ENCODE peak calls at places on chromosome 4, in five cellular contexts. V, B, J, T and L are unnamed samples.

GRCh38 chr4:100742045-100742444 is 224.2 kb upstream of the EMCN start:
- DNase-seq in V (no peak), B (no peak), J (no peak), T (no peak), L (no peak)

GRCh38 chr4:4480685-4481393 is 61.0 kb downstream of the STX18 start:
- DNase-seq in V (no peak), B (no peak), J (peak), T (no peak), L (peak)

GRCh38 chr4:102344520-102344954 is 745 bp downstream of the SLC39A8 start:
- DNase-seq in V (peak), B (peak), J (peak), T (peak), L (peak)

GRCh38 chr4:150988238-150988637 is 26.8 kb downstream of the LRBA start:
- DNase-seq in V (no peak), B (no peak), J (no peak), T (no peak), L (no peak)

GRCh38 chr4:2045518-2045951 is 13.6 kb upstream of the NAT8L start:
- DNase-seq in V (no peak), B (no peak), J (no peak), T (no peak), L (peak)

GRCh38 chr4:97548943-97549583 is 594.2 kb downstream of the STPG2 start:
- DNase-seq in V (no peak), B (no peak), J (no peak), T (no peak), L (no peak)

GRCh38 chr4:150164055-150164454 is 85.8 kb downstream of the DCLK2 start:
- DNase-seq in V (no peak), B (no peak), J (no peak), T (no peak), L (no peak)

GRCh38 chr4:51830146-51830545 is 12.8 kb upstream of the DCUN1D4 start:
- DNase-seq in V (no peak), B (no peak), J (no peak), T (no peak), L (no peak)